ENCODE peak calls at places on chromosomes 3 and 15, in ten cellular contexts. P is IMR-90; F is fibroblast of the aortic adventitia; G is fibroblast of lung; X is effector CD4-positive, alpha-beta T cell; M is naive thymus-derived CD8-positive, alpha-beta T cell; Y is anterior cingulate cortex; V is neuronal stem cell; H is EL; S is stimulated activated CD4-positive, alpha-beta T cell treated with anti-CD3 and anti-CD28 coated beads, Interleukin-4, amount 100 ng/mL, for 24 hours. A is an unnamed sample.

GRCh38 chr3:23567917-23568316 is 237.8 kb upstream of the UBE2E1 start:
- DNase-seq in Y (no peak), F (peak; percentile 92), X (no peak), S (no peak), P (peak; percentile 95), M (no peak), H (peak; percentile 92), V (no peak), G (peak; percentile 84), A (no peak)

GRCh38 chr3:127961963-127962362 is 46.9 kb downstream of the KBTBD12 start:
- DNase-seq in S (no peak), H (peak; percentile 59), X (no peak), M (no peak), V (no peak), F (no peak), Y (no peak), G (no peak), P (peak; percentile 25), A (no peak)

GRCh38 chr15:65339926-65340325 is 35.4 kb downstream of the RNU5B-1 start:
- DNase-seq in G (no peak), P (no peak), Y (no peak), H (no peak), S (no peak), M (no peak), X (no peak), V (no peak), F (no peak), A (peak; percentile 40)

GRCh38 chr15:29418931-29419330 is 149.3 kb upstream of the NSMCE3 start:
- DNase-seq in F (no peak), P (no peak), G (no peak), H (no peak), M (no peak), Y (no peak), V (no peak), X (no peak), S (no peak), A (no peak)

GRCh38 chr3:173841334-173841733 is 443.8 kb downstream of the NLGN1 start:
- DNase-seq in P (no peak), X (no peak), V (no peak), G (no peak), Y (no peak), F (no peak), S (no peak), M (no peak), H (no peak), A (no peak)

GRCh38 chr3:196235452-196236122 is 19.3 kb downstream of the SLC51A start:
- DNase-seq in S (no peak), G (no peak), X (no peak), F (peak; percentile 27), M (no peak), H (no peak), Y (no peak), V (no peak), P (no peak), A (no peak)

GRCh38 chr15:98779463-98780071 is 131.2 kb downstream of the IGF1R start:
- DNase-seq in X (peak; percentile 58), V (peak; percentile 77), Y (peak; percentile 65), S (peak; percentile 79), H (peak; percentile 78), G (peak; percentile 70), F (peak; percentile 73), M (peak; percentile 60), P (peak; percentile 65), A (peak; percentile 78)

GRCh38 chr3:154334973-154335420 is 10.7 kb upstream of the DHX36 start:
- DNase-seq in Y (no peak), P (peak; percentile 53), G (peak; percentile 66), M (no peak), V (no peak), X (no peak), S (no peak), F (peak; percentile 64), H (peak; percentile 25), A (no peak)

GRCh38 chr15:63509933-63510547 is 5.6 kb downstream of the USP3 start:
- DNase-seq in H (peak; percentile 73), X (no peak), P (peak; percentile 83), S (no peak), G (peak; percentile 80), Y (no peak), V (no peak), F (peak; percentile 78), M (no peak), A (no peak)

A was measured in right lobe of liver.